ENCODE peak calls at places on chromosomes 3 and 15, in six cellular contexts. B, L, P, R, I and V are unnamed samples.

GRCh38 chr15:43215961-43216360 is 4.9 kb downstream of the EPB42 start:
- DNase-seq in B (no peak), L (no peak), P (no peak), R (peak), I (peak), V (no peak)

GRCh38 chr3:164360738-164361376 is 717.4 kb downstream of the SI start:
- DNase-seq in B (peak), L (no peak), P (no peak), R (no peak), I (no peak), V (no peak)

GRCh38 chr3:41288785-41289184 is 89.5 kb downstream of the CTNNB1 start:
- DNase-seq in B (no peak), L (no peak), P (no peak), R (no peak), I (no peak), V (no peak)

GRCh38 chr3:46585799-46586693 is 19.9 kb upstream of the LRRC2 start:
- DNase-seq in B (no peak), L (peak), P (no peak), R (no peak), I (no peak), V (no peak)

GRCh38 chr15:55267401-55268053 is 22.1 kb downstream of the RAB27A start:
- DNase-seq in B (peak), L (no peak), P (no peak), R (peak), I (peak), V (no peak)

GRCh38 chr3:115512565-115513410 is 110.5 kb upstream of the GAP43 start:
- DNase-seq in B (peak), L (peak), P (peak), R (peak), I (no peak), V (peak)

GRCh38 chr3:12948891-12949711 is 107.7 kb upstream of the RPL32 start:
- DNase-seq in B (peak), L (no peak), P (no peak), R (peak), I (peak), V (no peak)

GRCh38 chr15:71649894-71650293 is 160.5 kb upstream of the NR2E3 start:
- DNase-seq in B (no peak), L (no peak), P (no peak), R (peak), I (no peak), V (no peak)

GRCh38 chr3:128587391-128587790 is 63.2 kb downstream of the RPN1 start:
- DNase-seq in B (no peak), L (no peak), P (no peak), R (no peak), I (peak), V (no peak)

GRCh38 chr3:168933614-168934013 is 729.9 kb downstream of the MECOM start:
- DNase-seq in B (no peak), L (no peak), P (no peak), R (peak), I (peak), V (no peak)

GRCh38 chr15:64558460-64559179 is 98.2 kb downstream of the ZNF609 start:
- DNase-seq in B (no peak), L (no peak), P (no peak), R (peak), I (no peak), V (no peak)

GRCh38 chr3:175383366-175383765 is 524.2 kb downstream of the NAALADL2 start:
- DNase-seq in B (no peak), L (no peak), P (no peak), R (peak), I (no peak), V (no peak)

GRCh38 chr3:23183731-23184130 is 19.4 kb upstream of the UBE2E2 start:
- DNase-seq in B (peak), L (peak), P (peak), R (peak), I (peak), V (peak)

GRCh38 chr3:171168086-171168485 is 141.6 kb upstream of the SLC2A2 start:
- DNase-seq in B (peak), L (peak), P (no peak), R (peak), I (peak), V (no peak)

GRCh38 chr3:196648856-196649255 is 9.4 kb downstream of the NRROS start:
- DNase-seq in B (peak), L (no peak), P (no peak), R (no peak), I (no peak), V (no peak)

GRCh38 chr3:11558461-11558903 is 85.2 kb downstream of the VGLL4 start:
- DNase-seq in B (no peak), L (no peak), P (no peak), R (no peak), I (no peak), V (no peak)

GRCh38 chr3:67245545-67245944 is 247.4 kb downstream of the KBTBD8 start:
- DNase-seq in B (no peak), L (no peak), P (no peak), R (no peak), I (no peak), V (no peak)

GRCh38 chr3:58116985-58117384 is 93.8 kb downstream of the DNASE1L3 start:
- DNase-seq in B (no peak), L (no peak), P (no peak), R (peak), I (no peak), V (no peak)

GRCh38 chr3:152232679-152233078 is 36.0 kb upstream of the MBNL1 start:
- DNase-seq in B (no peak), L (no peak), P (no peak), R (no peak), I (no peak), V (no peak)

GRCh38 chr3:152232001-152232400 is 36.7 kb upstream of the MBNL1 start:
- DNase-seq in B (no peak), L (no peak), P (no peak), R (no peak), I (no peak), V (no peak)

GRCh38 chr3:152235709-152236298 is 32.9 kb upstream of the MBNL1 start:
- DNase-seq in B (peak), L (no peak), P (no peak), R (peak), I (no peak), V (no peak)

GRCh38 chr3:152236741-152237140 is 32.0 kb upstream of the MBNL1 start:
- DNase-seq in B (no peak), L (no peak), P (no peak), R (peak), I (no peak), V (no peak)

DNA sequence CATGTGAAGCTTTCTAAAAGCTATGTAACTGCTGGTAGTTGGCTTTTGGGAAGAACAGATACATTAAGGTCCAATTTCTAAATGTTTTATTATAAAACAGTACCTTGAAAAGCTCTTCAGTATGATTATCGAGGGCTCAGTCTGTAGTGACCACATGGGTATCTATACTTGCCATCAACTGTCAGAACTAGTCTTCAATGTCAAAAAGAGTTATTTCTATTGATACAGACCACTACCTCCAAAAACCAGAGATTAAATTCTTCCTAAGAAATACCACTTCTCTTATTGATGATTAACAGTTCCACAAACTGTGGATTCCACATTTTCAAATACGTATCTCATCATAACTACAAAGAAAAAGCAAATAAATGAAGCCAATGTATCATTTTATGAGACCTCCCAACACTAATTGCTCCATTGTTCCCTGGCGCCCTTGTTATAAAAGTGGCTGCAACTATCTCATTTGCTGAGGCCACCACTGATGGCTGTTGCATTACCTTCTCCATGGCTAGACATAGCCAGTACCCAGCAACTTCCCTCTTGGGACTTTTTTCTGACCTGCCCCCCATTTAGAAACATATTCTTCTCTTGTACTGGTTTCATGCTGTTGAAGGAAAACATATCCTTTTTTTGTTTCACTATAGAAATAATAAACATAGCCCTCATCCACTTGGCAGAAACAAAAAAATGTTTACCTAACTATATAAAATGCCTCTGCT is 33.9 kb upstream of the MBNL1 start:
- DNase-seq in B (no peak), L (no peak), P (no peak), R (no peak), I (no peak), V (no peak)
- H4K91ac ChIP-seq in B (no peak), L (no peak), P (no peak), R (peak), I (no peak), V (no peak)

DNA sequence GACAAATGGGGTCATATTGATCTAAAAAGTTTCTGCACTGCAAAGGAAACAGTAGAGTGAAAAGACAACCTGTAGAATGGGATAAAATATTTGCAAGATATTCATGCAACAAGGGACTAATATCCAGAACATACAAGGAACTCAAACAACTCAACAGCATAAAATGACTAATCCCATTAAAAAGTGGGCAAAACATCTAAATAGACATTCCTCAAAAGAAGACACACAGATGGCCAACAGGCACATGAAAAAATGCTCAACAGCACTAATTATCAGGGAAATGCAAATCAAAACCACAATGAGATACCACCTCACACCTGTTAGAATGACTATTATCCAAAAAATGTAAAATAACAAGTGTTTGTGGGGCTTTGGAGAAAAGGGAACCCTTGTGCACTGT is 8.8 kb downstream of the SLC12A8 start:
- DNase-seq in B (no peak), L (no peak), P (no peak), R (no peak), I (no peak), V (no peak)
- H4K91ac ChIP-seq in B (no peak), L (no peak), P (no peak), R (no peak), I (no peak), V (no peak)

GRCh38 chr15:94057305-94057704 is 174.1 kb upstream of the MCTP2 start:
- DNase-seq in B (no peak), L (no peak), P (no peak), R (no peak), I (no peak), V (no peak)
- H4K91ac ChIP-seq in B (no peak), L (no peak), P (no peak), R (no peak), I (no peak), V (no peak)

GRCh38 chr3:143612541-143612940 is 235.7 kb downstream of the SLC9A9 start:
- DNase-seq in B (no peak), L (no peak), P (no peak), R (no peak), I (peak), V (no peak)
- H4K91ac ChIP-seq in B (no peak), L (no peak), P (no peak), R (no peak), I (no peak), V (no peak)

GRCh38 chr3:108450444-108450843 is 60.0 kb downstream of the MYH15 start:
- DNase-seq in B (no peak), L (no peak), P (no peak), R (no peak), I (no peak), V (no peak)

GRCh38 chr3:108459225-108459624 is 51.2 kb downstream of the MYH15 start:
- DNase-seq in B (no peak), L (no peak), P (no peak), R (no peak), I (no peak), V (no peak)

GRCh38 chr3:108453541-108454057 is 56.8 kb downstream of the MYH15 start:
- DNase-seq in B (no peak), L (no peak), P (no peak), R (peak), I (no peak), V (no peak)

GRCh38 chr3:108455212-108455705 is 55.1 kb downstream of the MYH15 start:
- DNase-seq in B (no peak), L (no peak), P (no peak), R (peak), I (no peak), V (no peak)
- H4K91ac ChIP-seq in B (no peak), L (no peak), P (no peak), R (no peak), I (no peak), V (no peak)

DNA sequence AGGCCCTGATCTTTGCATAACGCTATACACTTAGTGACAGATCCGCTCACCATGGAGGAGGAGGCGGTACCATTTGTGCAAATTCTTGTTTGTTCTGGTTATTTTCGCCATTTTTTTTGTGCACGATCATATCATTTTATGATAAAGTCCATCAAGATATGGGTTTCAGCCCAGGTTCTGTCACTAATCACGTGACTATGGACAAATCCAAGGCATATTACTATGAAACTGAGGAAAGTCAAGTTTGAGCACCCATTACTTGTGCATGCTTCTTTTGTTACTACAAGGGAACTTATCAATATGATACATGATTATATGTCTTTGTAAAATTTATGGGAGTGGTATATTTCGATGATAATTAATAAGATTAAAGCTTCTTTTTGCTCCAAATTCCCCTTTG is 829.5 kb downstream of the ROBO2 start:
- DNase-seq in B (no peak), L (no peak), P (no peak), R (no peak), I (no peak), V (no peak)
- H4K91ac ChIP-seq in B (no peak), L (no peak), P (no peak), R (no peak), I (no peak), V (no peak)

GRCh38 chr3:16377196-16377595 is 112.2 kb downstream of the OXNAD1 start:
- DNase-seq in B (no peak), L (no peak), P (no peak), R (no peak), I (no peak), V (no peak)

GRCh38 chr3:16378415-16378814 is 113.4 kb downstream of the OXNAD1 start:
- DNase-seq in B (no peak), L (no peak), P (no peak), R (peak), I (no peak), V (no peak)

GRCh38 chr3:16378920-16379319 is 113.9 kb downstream of the OXNAD1 start:
- DNase-seq in B (peak), L (no peak), P (no peak), R (peak), I (no peak), V (no peak)

GRCh38 chr3:16379838-16380237 is 114.8 kb downstream of the OXNAD1 start:
- DNase-seq in B (no peak), L (no peak), P (no peak), R (no peak), I (no peak), V (no peak)

DNA sequence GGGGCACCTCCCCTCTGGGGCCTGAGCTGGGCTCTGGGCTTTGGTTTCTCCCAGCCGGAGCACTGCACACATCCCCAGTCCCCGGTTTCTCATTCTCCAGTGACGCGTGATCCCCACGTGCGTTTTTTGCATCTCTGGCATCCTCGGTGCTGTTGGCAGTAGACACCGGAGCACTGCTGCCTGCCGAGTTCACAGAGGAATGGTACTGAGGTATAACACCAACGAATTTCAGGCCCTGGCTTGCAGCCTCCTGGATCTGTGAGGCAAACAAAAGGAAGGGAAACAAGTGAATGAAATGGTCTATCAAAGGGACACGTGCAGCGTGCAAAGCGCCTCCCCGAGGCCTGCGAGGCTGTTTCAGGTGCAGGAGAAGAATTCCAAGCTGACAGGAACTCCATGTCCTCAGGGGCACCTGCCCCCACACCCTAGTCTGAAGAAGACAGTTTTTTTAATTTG is 112.9 kb downstream of the OXNAD1 start:
- DNase-seq in B (no peak), L (no peak), P (no peak), R (no peak), I (no peak), V (no peak)
- H4K91ac ChIP-seq in B (no peak), L (no peak), P (no peak), R (no peak), I (no peak), V (no peak)

GRCh38 chr15:94403246-94403824 is 172.0 kb downstream of the MCTP2 start:
- DNase-seq in B (peak), L (no peak), P (no peak), R (no peak), I (no peak), V (no peak)

GRCh38 chr15:94400521-94401290 is 169.3 kb downstream of the MCTP2 start:
- DNase-seq in B (no peak), L (no peak), P (no peak), R (no peak), I (no peak), V (no peak)

GRCh38 chr15:94404733-94405283 is 173.4 kb downstream of the MCTP2 start:
- DNase-seq in B (no peak), L (no peak), P (no peak), R (no peak), I (no peak), V (no peak)
- H4K91ac ChIP-seq in B (no peak), L (no peak), P (no peak), R (no peak), I (no peak), V (no peak)

GRCh38 chr3:190356246-190356645 is 31.7 kb upstream of the CLDN16 start:
- DNase-seq in B (no peak), L (no peak), P (no peak), R (no peak), I (no peak), V (no peak)
- H4K91ac ChIP-seq in B (no peak), L (no peak), P (no peak), R (no peak), I (no peak), V (no peak)